ENCODE peak calls at places on chromosomes 12 and 14, in five cellular contexts. W, D, M, E and X are unnamed samples.

GRCh38 chr12:91109148-91109564 is 2.1 kb downstream of the LUM start:
- DNase-seq in W (no peak), D (peak), M (peak), E (peak), X (no peak)

GRCh38 chr12:62744551-62744950 is 190.4 kb downstream of the PPM1H start:
- DNase-seq in W (no peak), D (no peak), M (no peak), E (no peak), X (peak)

GRCh38 chr14:104343690-104344640 is 205.6 kb downstream of the KIF26A start:
- DNase-seq in W (no peak), D (peak), M (no peak), E (no peak), X (no peak)

GRCh38 chr12:89379100-89379838 is 27.0 kb upstream of the DUSP6 start:
- DNase-seq in W (no peak), D (no peak), M (no peak), E (no peak), X (no peak)

GRCh38 chr12:18454330-18454729 is 193.0 kb downstream of the PIK3C2G start:
- DNase-seq in W (no peak), D (no peak), M (no peak), E (no peak), X (no peak)

GRCh38 chr12:64673490-64674169 is 63.3 kb downstream of the RASSF3 start:
- DNase-seq in W (no peak), D (no peak), M (no peak), E (no peak), X (no peak)

GRCh38 chr12:122031342-122032216 is 9.9 kb downstream of the BCL7A start:
- DNase-seq in W (no peak), D (no peak), M (peak), E (peak), X (no peak)

GRCh38 chr12:53984901-53985357 is at the start of gene HOXC10:
- DNase-seq in W (peak), D (peak), M (peak), E (peak), X (peak)

DNA sequence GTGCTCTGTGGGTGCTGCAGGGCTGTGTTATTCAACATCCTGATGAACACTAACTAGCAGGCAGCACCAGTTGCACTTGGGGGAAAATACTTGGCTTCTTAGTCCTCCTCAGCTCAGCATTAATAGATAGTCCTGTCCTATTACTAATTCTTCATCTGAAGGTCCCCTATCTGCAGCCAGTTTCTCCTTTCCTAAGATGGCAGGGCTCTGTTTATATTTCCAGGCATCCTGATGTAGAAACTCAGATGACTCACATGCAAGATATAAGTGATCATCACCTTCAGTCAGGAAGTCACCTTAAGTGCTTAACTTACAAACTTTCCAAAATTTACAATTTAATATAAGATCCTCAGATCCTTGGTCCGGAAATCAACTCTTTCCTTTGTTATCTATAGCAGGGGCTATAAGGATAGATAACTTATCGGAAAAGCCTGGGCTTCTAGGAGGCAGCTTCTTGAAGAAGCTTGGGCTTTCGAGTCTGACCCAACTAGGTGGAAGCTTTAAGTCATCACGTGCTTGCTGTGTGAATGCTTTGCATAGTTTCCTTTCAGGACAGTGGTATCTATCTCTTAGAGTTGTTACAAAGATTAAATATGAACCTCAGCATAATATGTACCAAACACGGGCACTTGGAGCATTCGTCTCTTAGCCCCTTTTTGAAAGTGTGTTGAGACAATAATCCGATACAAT is 181.0 kb upstream of the GRIP1 start:
- DNase-seq in W (no peak), D (no peak), M (no peak), E (peak), X (no peak)
- TF ChIP-seq POLR2A in W (no peak), D (no peak), M (no peak), E (no peak), X (no peak)

DNA sequence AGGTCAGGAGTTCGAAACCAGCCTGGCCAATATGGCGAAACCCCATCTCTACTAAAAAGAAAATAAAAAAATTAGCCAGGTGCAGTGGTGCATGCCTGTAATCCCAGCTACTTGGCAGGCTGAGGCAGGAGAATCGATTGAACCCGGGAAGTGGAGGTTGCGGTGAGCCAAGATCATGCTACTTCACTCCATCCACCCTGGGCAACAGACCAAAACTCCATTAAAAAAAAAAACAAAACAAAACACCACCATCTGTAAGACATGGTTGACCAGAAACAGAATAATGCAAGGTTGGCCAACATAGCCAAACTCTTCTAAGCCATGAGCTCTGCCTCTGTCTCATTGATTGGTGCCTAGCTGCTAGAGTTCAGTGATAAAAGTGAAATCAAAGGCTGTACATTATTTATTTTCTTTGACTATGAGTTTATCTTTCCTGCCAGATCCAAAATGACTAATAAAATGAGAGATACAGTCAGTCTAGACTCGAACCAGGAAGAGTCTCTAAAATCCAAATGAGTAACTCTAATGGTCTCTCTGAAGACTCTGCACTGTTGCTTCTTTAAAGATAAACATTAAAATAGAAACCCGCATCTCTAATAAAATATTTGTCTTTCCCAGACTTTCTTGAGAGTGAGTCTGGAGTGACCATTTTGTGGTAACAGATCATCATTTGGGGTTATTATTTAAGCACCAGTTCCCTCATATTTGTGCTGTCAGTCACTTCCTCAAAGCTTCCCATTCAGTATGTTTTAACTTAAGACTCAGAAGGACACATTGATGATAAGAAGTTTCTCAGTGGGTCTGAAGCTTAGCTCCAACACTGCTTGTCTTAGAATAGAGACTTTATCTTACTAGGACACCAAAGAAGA is 404.6 kb downstream of the DAD1 start:
- DNase-seq in W (no peak), D (no peak), M (no peak), E (no peak), X (no peak)
- TF ChIP-seq POLR2A in W (no peak), D (no peak), M (no peak), E (no peak), X (no peak)

GRCh38 chr12:43762596-43762995 is 3.8 kb downstream of the IRAK4 start:
- DNase-seq in W (no peak), D (no peak), M (no peak), E (no peak), X (no peak)

GRCh38 chr12:43760396-43760795 is 1.6 kb downstream of the IRAK4 start:
- DNase-seq in W (no peak), D (no peak), M (no peak), E (no peak), X (no peak)

GRCh38 chr12:43761535-43761934 is 2.8 kb downstream of the IRAK4 start:
- DNase-seq in W (no peak), D (no peak), M (no peak), E (no peak), X (no peak)

GRCh38 chr12:43758247-43758727 is 303 bp downstream of the PUS7L start:
- DNase-seq in W (no peak), D (no peak), M (peak), E (peak), X (peak)

DNA sequence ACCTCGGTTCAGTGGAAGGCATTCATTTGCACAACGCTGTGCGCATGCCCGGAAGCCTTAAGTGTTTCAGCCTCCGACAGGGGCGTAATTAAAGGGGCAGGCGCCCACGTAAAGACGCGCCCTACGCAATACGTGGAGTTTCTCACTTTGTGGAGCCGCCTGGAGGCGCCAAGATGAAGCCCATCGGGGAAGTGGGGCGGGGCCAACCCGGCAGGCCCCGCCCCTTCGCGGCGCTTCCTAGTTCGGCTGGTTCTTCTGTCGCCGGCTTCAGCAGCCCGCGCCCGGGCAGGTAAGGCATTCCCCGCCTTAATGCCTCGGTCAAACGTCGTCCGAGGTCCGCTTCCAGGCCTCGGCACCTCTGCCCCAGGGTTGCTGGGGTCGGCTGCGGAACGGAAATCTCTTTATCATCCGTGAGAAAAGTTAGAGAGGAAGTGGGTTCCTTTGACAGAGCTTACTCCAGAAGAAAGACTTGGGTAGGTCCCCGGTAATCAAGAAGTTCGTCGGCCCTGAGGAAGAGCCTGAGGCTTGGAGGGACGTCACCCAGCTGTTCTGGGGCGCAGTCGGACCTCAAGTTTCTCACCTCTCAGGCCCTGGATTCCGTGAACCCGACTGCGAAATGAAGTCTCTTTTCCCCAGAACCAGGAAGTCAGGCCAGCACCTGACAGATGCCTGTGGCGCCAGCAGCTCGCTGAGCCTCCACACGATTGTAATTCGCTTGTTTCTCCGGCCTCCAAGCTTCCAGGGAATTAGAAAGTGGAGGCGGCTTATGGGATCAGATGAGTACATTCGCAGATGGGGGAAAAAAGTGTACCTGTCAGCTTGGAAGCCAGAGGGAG is at the start of the genes IRAK4 and PUS7L:
- DNase-seq in W (peak), D (peak), M (peak), E (peak), X (peak)
- TF ChIP-seq POLR2A in W (peak), D (peak), M (peak), E (no peak), X (peak)

DNA sequence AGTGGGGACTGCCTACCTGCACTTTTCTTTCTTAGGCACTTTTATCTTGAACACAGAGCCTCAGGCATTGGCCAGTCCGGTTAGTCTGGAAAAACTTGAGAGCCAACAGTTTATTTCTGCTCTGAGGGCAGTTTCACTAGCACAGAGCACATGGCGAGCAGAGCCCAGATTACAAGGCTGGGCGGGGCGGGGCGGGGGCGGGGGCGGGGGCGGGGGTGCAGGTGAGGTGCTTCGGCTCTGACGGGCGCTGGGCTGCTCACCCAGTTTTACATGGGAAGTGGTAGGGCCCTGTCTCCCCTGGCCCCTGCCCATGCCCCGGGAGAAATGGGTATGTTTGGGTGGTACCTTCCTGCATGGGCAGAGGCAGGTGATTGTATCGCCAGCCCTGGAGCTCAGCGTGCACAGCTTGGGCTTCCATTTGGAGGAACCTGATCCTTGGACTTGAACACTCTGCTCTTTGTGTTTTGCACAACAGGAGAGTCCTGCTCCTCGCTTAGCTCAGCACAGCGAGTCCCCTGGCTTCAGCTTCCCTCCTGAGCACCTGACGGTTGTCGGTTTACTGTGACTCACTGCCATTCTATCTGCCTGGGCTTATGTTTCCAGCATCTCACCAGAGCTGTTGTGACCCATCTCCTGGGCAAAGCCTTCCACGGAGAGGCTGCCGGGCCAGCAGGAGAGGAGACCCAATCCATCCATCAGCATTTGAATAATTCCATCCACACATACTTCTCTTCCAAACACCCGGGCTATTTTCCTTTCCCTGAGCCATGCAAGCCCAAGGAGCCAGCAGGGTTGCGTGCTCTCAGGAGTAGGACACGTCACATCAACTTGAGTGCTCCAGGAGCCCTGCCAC is 108.5 kb downstream of the ARF6 start:
- DNase-seq in W (no peak), D (no peak), M (peak), E (peak), X (peak)
- TF ChIP-seq POLR2A in W (no peak), D (no peak), M (peak), E (no peak), X (no peak)